ENCODE peak calls at places on chromosomes 16 and 17, in five cellular contexts. One of them, this sample, is unnamed. For H3K4me1, the result is how much of the 10 kb centered on the place peaks cover.

GRCh38 chr16:10987361-10988163 is 43.2 kb downstream of the CLEC16A start:
- DNase-seq in astrocyte: peak
- DNase-seq in A549: no peak
- DNase-seq in CD8-positive, alpha-beta T cell: no peak
- DNase-seq in SJSA1: no peak
- DNase-seq in this sample: no peak

GRCh38 chr16:89687092-89687940 is 827 bp downstream of the CDK10 start:
- DNase-seq in astrocyte: peak
- DNase-seq in A549: peak
- DNase-seq in CD8-positive, alpha-beta T cell: no peak
- DNase-seq in SJSA1: peak
- DNase-seq in this sample: peak

GRCh38 chr16:81005644-81006471 is 827 bp downstream of the CMC2 start:
- DNase-seq in astrocyte: no peak
- DNase-seq in A549: peak
- DNase-seq in CD8-positive, alpha-beta T cell: no peak
- DNase-seq in SJSA1: peak
- DNase-seq in this sample: peak

GRCh38 chr17:16171613-16172012 is 43.7 kb downstream of the NCOR1 start:
- DNase-seq in astrocyte: peak
- DNase-seq in A549: peak
- DNase-seq in CD8-positive, alpha-beta T cell: no peak
- DNase-seq in SJSA1: no peak
- DNase-seq in this sample: no peak

GRCh38 chr16:29844575-29845331 is 18.3 kb downstream of the CDIPT start:
- DNase-seq in astrocyte: no peak
- DNase-seq in A549: no peak
- DNase-seq in CD8-positive, alpha-beta T cell: no peak
- DNase-seq in SJSA1: no peak
- DNase-seq in this sample: no peak

GRCh38 chr17:6936370-6937028 is 59.4 kb upstream of the ALOX12 start:
- DNase-seq in astrocyte: peak
- DNase-seq in A549: no peak
- DNase-seq in CD8-positive, alpha-beta T cell: no peak
- DNase-seq in SJSA1: peak
- DNase-seq in this sample: peak

GRCh38 chr16:14307623-14308356 is 236.7 kb downstream of the MRTFB start:
- DNase-seq in astrocyte: no peak
- DNase-seq in A549: peak
- DNase-seq in CD8-positive, alpha-beta T cell: no peak
- DNase-seq in SJSA1: no peak
- DNase-seq in this sample: no peak

GRCh38 chr17:12924614-12925013 is 93.2 kb downstream of the ELAC2 start:
- DNase-seq in astrocyte: no peak
- DNase-seq in A549: no peak
- DNase-seq in CD8-positive, alpha-beta T cell: no peak
- DNase-seq in SJSA1: no peak
- DNase-seq in this sample: no peak

GRCh38 chr16:73048292-73049050 is 543 bp upstream of the ZFHX3 start:
- DNase-seq in astrocyte: no peak
- DNase-seq in A549: peak
- DNase-seq in CD8-positive, alpha-beta T cell: no peak
- DNase-seq in SJSA1: peak
- DNase-seq in this sample: no peak

GRCh38 chr16:47636501-47637090 is 175.5 kb downstream of the PHKB start:
- DNase-seq in astrocyte: no peak
- DNase-seq in A549: no peak
- DNase-seq in CD8-positive, alpha-beta T cell: no peak
- DNase-seq in SJSA1: no peak
- DNase-seq in this sample: no peak

GRCh38 chr16:8957061-8957392 is 6.7 kb downstream of the USP7 start:
- DNase-seq in astrocyte: no peak
- DNase-seq in A549: no peak
- DNase-seq in CD8-positive, alpha-beta T cell: no peak
- DNase-seq in SJSA1: no peak
- DNase-seq in this sample: no peak
- H3K4me3 ChIP-seq in astrocyte: no peak
- H3K4me3 ChIP-seq in A549: no peak
- H3K4me3 ChIP-seq in CD8-positive, alpha-beta T cell: no peak
- H3K4me3 ChIP-seq in SJSA1: no peak
- H3K4me3 ChIP-seq in this sample: no peak

DNA sequence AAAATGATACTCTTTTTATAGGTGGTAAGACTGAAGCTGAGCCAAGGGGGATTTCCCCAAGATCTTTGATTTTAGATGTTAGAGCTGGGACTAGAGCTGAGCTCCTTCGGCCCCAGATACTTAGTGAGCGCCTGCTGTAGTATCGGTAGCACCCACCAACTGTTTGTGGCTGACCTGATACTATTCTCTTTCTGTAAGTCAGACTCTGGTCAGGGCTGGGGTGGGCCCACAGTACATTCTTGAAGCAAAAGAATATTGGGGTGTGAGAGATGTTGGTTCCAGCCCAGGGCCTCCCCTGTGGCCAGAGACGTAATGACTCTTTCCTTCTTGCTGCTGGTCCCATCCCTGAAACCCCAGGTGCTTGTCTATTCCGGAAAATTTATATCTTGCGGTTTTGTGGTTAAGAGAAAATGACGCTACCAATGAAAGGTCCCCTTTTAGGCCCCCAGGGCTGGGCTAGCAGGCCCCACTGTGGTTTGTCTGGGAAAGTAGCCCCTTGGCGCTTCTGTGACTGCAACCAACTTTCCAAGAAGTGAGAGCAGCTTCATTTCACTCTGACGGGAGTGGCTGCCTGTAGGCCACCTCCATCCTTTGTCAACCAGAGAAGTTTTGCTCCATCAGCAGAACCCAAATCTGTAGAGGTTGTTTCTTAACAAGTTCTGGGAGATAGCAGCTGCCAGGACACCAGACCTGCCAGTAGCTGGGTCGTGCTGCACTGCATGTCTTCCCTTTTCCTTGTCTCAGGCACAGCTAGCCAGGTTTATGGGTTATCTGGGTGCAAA is 86.4 kb upstream of the LGALS9 start:
- DNase-seq in astrocyte: peak
- DNase-seq in A549: no peak
- DNase-seq in CD8-positive, alpha-beta T cell: no peak
- DNase-seq in SJSA1: peak
- DNase-seq in this sample: no peak
- H3K4me1 ChIP-seq in astrocyte: half or more
- H3K4me1 ChIP-seq in A549: half or more
- H3K4me1 ChIP-seq in CD8-positive, alpha-beta T cell: under half
- H3K4me1 ChIP-seq in SJSA1: half or more
- H3K4me1 ChIP-seq in this sample: under half

GRCh38 chr16:57383276-57384247 is 11.3 kb downstream of the CX3CL1 start:
- DNase-seq in astrocyte: peak
- DNase-seq in A549: no peak
- DNase-seq in CD8-positive, alpha-beta T cell: no peak
- DNase-seq in SJSA1: peak
- DNase-seq in this sample: no peak
- H3K27ac ChIP-seq in astrocyte: no peak
- H3K27ac ChIP-seq in A549: peak
- H3K27ac ChIP-seq in CD8-positive, alpha-beta T cell: no peak
- H3K27ac ChIP-seq in SJSA1: no peak
- H3K27ac ChIP-seq in this sample: no peak

GRCh38 chr17:38674013-38674748 is 576 bp downstream of the EPOP start:
- DNase-seq in astrocyte: no peak
- DNase-seq in A549: peak
- DNase-seq in CD8-positive, alpha-beta T cell: no peak
- DNase-seq in SJSA1: peak
- DNase-seq in this sample: no peak

GRCh38 chr17:38672788-38673713 is 1.7 kb downstream of the EPOP start:
- DNase-seq in astrocyte: no peak
- DNase-seq in A549: no peak
- DNase-seq in CD8-positive, alpha-beta T cell: no peak
- DNase-seq in SJSA1: no peak
- DNase-seq in this sample: no peak

GRCh38 chr17:38671939-38672720 is 2.6 kb downstream of the EPOP start:
- DNase-seq in astrocyte: no peak
- DNase-seq in A549: no peak
- DNase-seq in CD8-positive, alpha-beta T cell: no peak
- DNase-seq in SJSA1: no peak
- DNase-seq in this sample: peak

GRCh38 chr17:38674749-38675615 is at the start of gene EPOP:
- DNase-seq in astrocyte: peak
- DNase-seq in A549: peak
- DNase-seq in CD8-positive, alpha-beta T cell: peak
- DNase-seq in SJSA1: peak
- DNase-seq in this sample: peak

GRCh38 chr17:38673714-38674012 is 1.1 kb downstream of the EPOP start:
- DNase-seq in astrocyte: no peak
- DNase-seq in A549: no peak
- DNase-seq in CD8-positive, alpha-beta T cell: no peak
- DNase-seq in SJSA1: no peak
- DNase-seq in this sample: peak
- H3K4me3 ChIP-seq in astrocyte: no peak
- H3K4me3 ChIP-seq in A549: peak
- H3K4me3 ChIP-seq in CD8-positive, alpha-beta T cell: peak
- H3K4me3 ChIP-seq in SJSA1: no peak
- H3K4me3 ChIP-seq in this sample: peak

DNA sequence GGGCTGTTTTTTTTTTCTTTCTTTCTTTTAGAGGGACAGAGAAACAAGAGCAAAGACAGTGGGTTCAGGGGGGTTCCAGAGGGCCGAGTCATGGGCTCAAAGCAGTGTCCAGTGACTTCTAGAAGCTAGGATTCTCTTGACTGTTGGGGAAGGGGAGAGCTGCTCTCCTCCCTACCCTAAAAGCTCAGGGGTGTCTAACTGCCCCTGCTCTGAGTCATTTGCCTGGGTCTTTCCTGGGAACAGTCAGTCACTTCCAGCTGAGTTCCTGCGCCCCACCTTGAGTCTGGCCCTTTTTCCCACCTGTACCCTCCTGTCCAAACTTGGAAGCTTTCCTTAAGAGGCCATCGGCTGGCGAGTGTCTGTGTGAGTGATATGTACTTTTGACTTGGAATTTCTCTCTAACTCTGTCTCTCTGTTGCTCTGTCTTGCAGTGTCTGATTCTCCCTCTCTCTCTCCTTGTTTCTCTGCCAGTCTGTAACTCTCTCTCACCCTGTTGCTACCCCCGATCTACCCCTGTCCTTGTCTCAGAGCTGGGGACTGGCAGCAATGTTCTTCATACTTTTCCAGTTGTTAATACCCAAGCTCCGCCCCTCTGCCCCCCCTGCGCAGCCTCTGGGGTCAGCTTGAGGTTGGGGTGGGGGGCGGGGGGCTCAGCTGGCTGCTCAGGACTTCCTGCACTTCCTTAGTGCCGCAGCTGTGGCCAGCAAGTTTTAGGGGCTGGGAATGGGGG is 2.4 kb downstream of the THRA start:
- DNase-seq in astrocyte: peak
- DNase-seq in A549: peak
- DNase-seq in CD8-positive, alpha-beta T cell: no peak
- DNase-seq in SJSA1: no peak
- DNase-seq in this sample: peak
- H3K4me1 ChIP-seq in astrocyte: under half
- H3K4me1 ChIP-seq in A549: half or more
- H3K4me1 ChIP-seq in CD8-positive, alpha-beta T cell: half or more
- H3K4me1 ChIP-seq in SJSA1: half or more
- H3K4me1 ChIP-seq in this sample: under half